ENCODE peak calls at places on chromosome 7, in ten cellular contexts. R is K562; M is lower lobe of right lung; Q is AG04450; H is heart left ventricle; N is Panc1; Z is H1; A is CD8-positive, alpha-beta T cell; D is psoas muscle; C is adrenal gland. S is an unnamed sample.
A peak's percentile ranks its signal among the peaks of the same experiment; 100 is the strongest.

GRCh38 chr7:145398758-145399157 is 562.9 kb upstream of the TPK1 start:
- DNase-seq in R (no peak), M (no peak), Q (no peak), H (no peak), N (no peak), Z (no peak), A (no peak), D (no peak), C (no peak), S (no peak)

GRCh38 chr7:77482015-77482414 is 55.1 kb upstream of the PTPN12 start:
- DNase-seq in R (no peak), M (peak; percentile 67), Q (no peak), H (no peak), N (no peak), Z (no peak), A (no peak), D (no peak), C (no peak), S (no peak)

GRCh38 chr7:82335927-82336326 is 107.7 kb downstream of the CACNA2D1 start:
- DNase-seq in R (no peak), M (no peak), Q (no peak), H (no peak), N (no peak), Z (no peak), A (no peak), D (no peak), C (no peak), S (peak; percentile 91)

GRCh38 chr7:19017374-19017773 is 100.1 kb downstream of the TWIST1 start:
- DNase-seq in R (no peak), M (no peak), Q (no peak), H (no peak), N (no peak), Z (no peak), A (no peak), D (no peak), C (no peak), S (no peak)

GRCh38 chr7:43166686-43167085 is 54.2 kb downstream of the HECW1 start:
- DNase-seq in R (no peak), M (no peak), Q (no peak), H (no peak), N (no peak), Z (no peak), A (no peak), D (no peak), C (no peak), S (no peak)

GRCh38 chr7:100864263-100864845 is 2.8 kb upstream of the TRIP6 start:
- DNase-seq in R (no peak), M (no peak), Q (no peak), H (no peak), N (no peak), Z (no peak), A (no peak), D (peak; percentile 6), C (no peak), S (no peak)

GRCh38 chr7:82156168-82156567 is 287.4 kb downstream of the CACNA2D1 start:
- DNase-seq in R (no peak), M (no peak), Q (no peak), H (no peak), N (peak; percentile 33), Z (no peak), A (no peak), D (no peak), C (no peak), S (no peak)

GRCh38 chr7:142496545-142496991 is 238.7 kb upstream of the PRSS58 start:
- DNase-seq in R (peak; percentile 76), M (no peak), Q (no peak), H (no peak), N (no peak), Z (no peak), A (no peak), D (no peak), C (no peak), S (no peak)

GRCh38 chr7:99143853-99144672 is at the start of gene SMURF1:
- DNase-seq in R (peak; percentile 91), M (peak; percentile 80), Q (no peak), H (peak; percentile 69), N (no peak), Z (no peak), A (peak; percentile 86), D (peak; percentile 86), C (peak; percentile 76), S (peak; percentile 51)

GRCh38 chr7:99141756-99142726 is 1.9 kb downstream of the SMURF1 start:
- DNase-seq in R (peak; percentile 80), M (peak; percentile 63), Q (peak; percentile 53), H (peak; percentile 60), N (no peak), Z (peak; percentile 33), A (peak; percentile 75), D (peak; percentile 76), C (peak; percentile 82), S (no peak)

GRCh38 chr7:99141334-99141733 is 2.6 kb downstream of the SMURF1 start:
- DNase-seq in R (no peak), M (no peak), Q (no peak), H (no peak), N (no peak), Z (no peak), A (no peak), D (no peak), C (no peak), S (no peak)

GRCh38 chr7:99143522-99143852 is 421 bp downstream of the SMURF1 start:
- DNase-seq in R (no peak), M (no peak), Q (no peak), H (no peak), N (no peak), Z (no peak), A (no peak), D (no peak), C (no peak), S (no peak)

DNA sequence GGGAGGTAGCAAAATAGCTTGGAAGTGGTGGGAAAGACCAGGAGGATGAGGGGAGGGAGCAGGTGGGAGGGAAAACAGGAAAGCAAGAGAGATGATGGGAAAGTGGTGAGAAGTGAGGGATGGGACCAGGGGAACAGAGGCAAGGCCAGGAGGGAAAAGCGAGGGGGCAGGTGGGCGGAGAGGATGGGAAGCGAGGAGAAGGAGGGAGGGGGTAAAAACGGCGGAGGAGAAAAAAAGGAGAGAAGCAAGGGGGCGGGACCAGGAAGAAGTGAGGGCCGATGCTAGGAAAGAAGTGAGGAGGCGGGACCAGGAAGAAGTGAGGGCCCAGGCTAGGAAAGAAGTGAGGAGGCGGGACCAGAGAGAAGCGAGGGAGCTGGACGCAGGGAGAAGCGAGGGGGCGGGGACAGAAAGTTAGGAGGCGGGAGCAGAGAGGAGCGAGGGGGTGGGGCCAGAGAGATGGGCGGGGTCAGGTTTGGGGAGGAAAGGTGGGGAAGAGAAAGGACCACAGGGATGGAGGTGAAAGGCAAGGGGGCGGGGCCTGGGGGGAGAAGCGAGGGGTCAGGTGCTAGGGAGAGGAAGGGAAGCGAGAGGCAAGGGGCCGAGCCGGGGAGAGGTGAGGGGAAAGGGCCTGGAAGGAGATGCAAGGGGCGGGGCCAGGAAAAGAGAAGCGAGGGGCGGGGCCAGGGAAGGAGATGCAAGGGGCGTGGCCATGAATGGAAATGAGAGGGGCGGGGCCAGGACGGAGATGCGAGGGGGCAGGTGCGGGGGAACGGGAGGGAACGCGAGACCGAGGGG is 984 bp downstream of the SMURF1 start:
- DNase-seq in R (peak; percentile 90), M (peak; percentile 97), Q (peak; percentile 85), H (peak; percentile 95), N (peak; percentile 93), Z (peak; percentile 92), A (peak; percentile 86), D (peak; percentile 97), C (peak; percentile 100), S (peak; percentile 88)
- H3K27ac ChIP-seq in R (no peak overlapping the region), M (peak overlapping the region; percentile 96), Q (peak overlapping the region; percentile 62), H (peak overlapping the region; percentile 98), N (peak overlapping the region; percentile 62), Z (no peak overlapping the region), A (no peak overlapping the region), D (peak overlapping the region; percentile 93), C (peak overlapping the region; percentile 75), S (no peak overlapping the region)

DNA sequence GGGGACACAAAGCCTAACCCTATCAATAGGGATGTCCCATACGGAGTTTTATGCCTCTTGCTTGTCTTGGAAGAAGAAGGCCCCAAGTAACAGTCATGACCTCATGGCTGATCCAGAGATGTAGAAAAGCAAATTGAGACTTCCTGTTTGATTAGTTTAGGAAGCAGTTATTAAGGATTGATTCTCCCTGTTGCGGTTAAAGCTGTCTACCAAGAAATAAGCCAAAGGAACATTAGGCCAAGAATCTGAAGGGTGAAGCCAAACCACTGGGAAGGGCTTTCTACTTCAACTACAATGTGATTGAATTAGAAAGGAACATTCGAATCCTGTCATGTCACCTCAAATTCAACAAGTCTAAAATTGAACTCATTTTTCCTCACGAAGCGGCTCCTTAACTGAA is 60.5 kb upstream of the AGBL3 start:
- DNase-seq in R (no peak), M (no peak), Q (no peak), H (no peak), N (no peak), Z (no peak), A (no peak), D (no peak), C (no peak), S (no peak)
- H3K9me3 ChIP-seq in R (no peaks in the 10 kb centered on the region), M (no peaks in the 10 kb centered on the region), Q (no peaks in the 10 kb centered on the region), H (no peaks in the 10 kb centered on the region), N (no peaks in the 10 kb centered on the region), Z (no peaks in the 10 kb centered on the region), A (no peaks in the 10 kb centered on the region), D (no peaks in the 10 kb centered on the region), C (no peaks in the 10 kb centered on the region), S (no peaks in the 10 kb centered on the region)

GRCh38 chr7:70944516-70944915 is 187.4 kb upstream of the GALNT17 start:
- DNase-seq in R (no peak), M (no peak), Q (no peak), H (no peak), N (no peak), Z (no peak), A (no peak), D (no peak), C (no peak), S (no peak)

GRCh38 chr7:70949862-70950261 is 182.1 kb upstream of the GALNT17 start:
- DNase-seq in R (no peak), M (no peak), Q (no peak), H (no peak), N (no peak), Z (no peak), A (no peak), D (no peak), C (no peak), S (no peak)

GRCh38 chr7:70952311-70952710 is 179.6 kb upstream of the GALNT17 start:
- DNase-seq in R (no peak), M (no peak), Q (no peak), H (no peak), N (no peak), Z (no peak), A (no peak), D (no peak), C (no peak), S (no peak)

GRCh38 chr7:70951271-70951962 is 180.5 kb upstream of the GALNT17 start:
- DNase-seq in R (no peak), M (no peak), Q (no peak), H (no peak), N (no peak), Z (no peak), A (no peak), D (no peak), C (no peak), S (no peak)

GRCh38 chr7:70947181-70947580 is 184.8 kb upstream of the GALNT17 start:
- DNase-seq in R (no peak), M (no peak), Q (no peak), H (no peak), N (no peak), Z (no peak), A (no peak), D (no peak), C (no peak), S (no peak)
- TF ChIP-seq CTCF in R (no peak), M (no peak), Q (no peak), H (no peak), N (no peak), Z (no peak), A (no peak), D (no peak), C (no peak), S (no peak)

GRCh38 chr7:134422646-134423045 is 36.3 kb downstream of the AKR1B1 start:
- DNase-seq in R (no peak), M (no peak), Q (no peak), H (no peak), N (no peak), Z (no peak), A (no peak), D (no peak), C (no peak), S (no peak)
- H3K27ac ChIP-seq in R (no peak overlapping the region), M (no peak overlapping the region), Q (no peak overlapping the region), H (no peak overlapping the region), N (no peak overlapping the region), Z (no peak overlapping the region), A (no peak overlapping the region), D (no peak overlapping the region), C (no peak overlapping the region), S (no peak overlapping the region)